ENCODE peak calls at places on chromosomes 4 and X, in nine cellular contexts. One of them, this sample, is unnamed.

GRCh38 chrX:153226344-153227190 is 47.5 kb downstream of the MAGEA1 start:
- DNase-seq in GM12891: no peak
- DNase-seq in effector CD4-positive, alpha-beta T cell: no peak
- DNase-seq in stimulated activated CD4-positive, alpha-beta T cell treated with anti-CD3 and anti-CD28 coated beads, Interleukin-15, amount 100 ng/mL, for 24 hours: peak
- DNase-seq in SK-N-DZ: no peak
- DNase-seq in endothelial cell of umbilical vein: no peak
- DNase-seq in NCI-H774: peak
- DNase-seq in GM03348: peak
- DNase-seq in A172: peak
- DNase-seq in this sample: no peak

GRCh38 chr4:73832651-73833237 is 3.7 kb upstream of the CXCL6 start:
- DNase-seq in A172: peak
- DNase-seq in endothelial cell of umbilical vein: no peak
- DNase-seq in GM03348: peak
- DNase-seq in GM12891: no peak
- DNase-seq in SK-N-DZ: no peak
- DNase-seq in effector CD4-positive, alpha-beta T cell: no peak
- DNase-seq in stimulated activated CD4-positive, alpha-beta T cell treated with anti-CD3 and anti-CD28 coated beads, Interleukin-15, amount 100 ng/mL, for 24 hours: no peak
- DNase-seq in NCI-H774: no peak
- DNase-seq in this sample: no peak

GRCh38 chr4:173076903-173077629 is 91.5 kb upstream of the GALNT7 start:
- DNase-seq in GM12891: no peak
- DNase-seq in A172: peak
- DNase-seq in endothelial cell of umbilical vein: no peak
- DNase-seq in NCI-H774: no peak
- DNase-seq in SK-N-DZ: no peak
- DNase-seq in effector CD4-positive, alpha-beta T cell: no peak
- DNase-seq in stimulated activated CD4-positive, alpha-beta T cell treated with anti-CD3 and anti-CD28 coated beads, Interleukin-15, amount 100 ng/mL, for 24 hours: no peak
- DNase-seq in GM03348: no peak
- DNase-seq in this sample: no peak

GRCh38 chr4:128571747-128572146 is 237.8 kb upstream of the JADE1 start:
- DNase-seq in effector CD4-positive, alpha-beta T cell: no peak
- DNase-seq in GM03348: peak
- DNase-seq in NCI-H774: no peak
- DNase-seq in A172: peak
- DNase-seq in stimulated activated CD4-positive, alpha-beta T cell treated with anti-CD3 and anti-CD28 coated beads, Interleukin-15, amount 100 ng/mL, for 24 hours: no peak
- DNase-seq in endothelial cell of umbilical vein: peak
- DNase-seq in SK-N-DZ: no peak
- DNase-seq in GM12891: no peak
- DNase-seq in this sample: no peak

GRCh38 chr4:27084685-27085356 is 224.2 kb downstream of the STIM2 start:
- DNase-seq in effector CD4-positive, alpha-beta T cell: no peak
- DNase-seq in SK-N-DZ: peak
- DNase-seq in stimulated activated CD4-positive, alpha-beta T cell treated with anti-CD3 and anti-CD28 coated beads, Interleukin-15, amount 100 ng/mL, for 24 hours: peak
- DNase-seq in GM12891: no peak
- DNase-seq in A172: no peak
- DNase-seq in NCI-H774: peak
- DNase-seq in endothelial cell of umbilical vein: peak
- DNase-seq in GM03348: peak
- DNase-seq in this sample: no peak

GRCh38 chr4:61493470-61493869 is 293.3 kb downstream of the ADGRL3 start:
- DNase-seq in effector CD4-positive, alpha-beta T cell: no peak
- DNase-seq in A172: no peak
- DNase-seq in stimulated activated CD4-positive, alpha-beta T cell treated with anti-CD3 and anti-CD28 coated beads, Interleukin-15, amount 100 ng/mL, for 24 hours: no peak
- DNase-seq in GM03348: no peak
- DNase-seq in NCI-H774: no peak
- DNase-seq in GM12891: no peak
- DNase-seq in endothelial cell of umbilical vein: no peak
- DNase-seq in SK-N-DZ: no peak
- DNase-seq in this sample: no peak

GRCh38 chrX:121000589-121000988 is 15.0 kb upstream of the CT47A1 start:
- DNase-seq in SK-N-DZ: no peak
- DNase-seq in NCI-H774: no peak
- DNase-seq in GM12891: no peak
- DNase-seq in endothelial cell of umbilical vein: peak
- DNase-seq in GM03348: no peak
- DNase-seq in stimulated activated CD4-positive, alpha-beta T cell treated with anti-CD3 and anti-CD28 coated beads, Interleukin-15, amount 100 ng/mL, for 24 hours: no peak
- DNase-seq in effector CD4-positive, alpha-beta T cell: no peak
- DNase-seq in A172: peak
- DNase-seq in this sample: no peak

GRCh38 chrX:68343551-68343950 is 89.7 kb downstream of the OPHN1 start:
- DNase-seq in SK-N-DZ: no peak
- DNase-seq in stimulated activated CD4-positive, alpha-beta T cell treated with anti-CD3 and anti-CD28 coated beads, Interleukin-15, amount 100 ng/mL, for 24 hours: no peak
- DNase-seq in A172: no peak
- DNase-seq in NCI-H774: no peak
- DNase-seq in effector CD4-positive, alpha-beta T cell: no peak
- DNase-seq in GM12891: no peak
- DNase-seq in GM03348: no peak
- DNase-seq in endothelial cell of umbilical vein: no peak
- DNase-seq in this sample: no peak

GRCh38 chr4:177671845-177672244 is 229.6 kb upstream of the AGA start:
- DNase-seq in SK-N-DZ: no peak
- DNase-seq in A172: no peak
- DNase-seq in stimulated activated CD4-positive, alpha-beta T cell treated with anti-CD3 and anti-CD28 coated beads, Interleukin-15, amount 100 ng/mL, for 24 hours: no peak
- DNase-seq in effector CD4-positive, alpha-beta T cell: no peak
- DNase-seq in GM03348: no peak
- DNase-seq in endothelial cell of umbilical vein: no peak
- DNase-seq in GM12891: no peak
- DNase-seq in NCI-H774: no peak
- DNase-seq in this sample: no peak

GRCh38 chr4:110183643-110184042 is 14.8 kb downstream of the ELOVL6 start:
- DNase-seq in SK-N-DZ: no peak
- DNase-seq in GM03348: no peak
- DNase-seq in GM12891: no peak
- DNase-seq in A172: no peak
- DNase-seq in effector CD4-positive, alpha-beta T cell: no peak
- DNase-seq in stimulated activated CD4-positive, alpha-beta T cell treated with anti-CD3 and anti-CD28 coated beads, Interleukin-15, amount 100 ng/mL, for 24 hours: no peak
- DNase-seq in NCI-H774: no peak
- DNase-seq in endothelial cell of umbilical vein: no peak
- DNase-seq in this sample: no peak

GRCh38 chr4:7328913-7329638 is 105.7 kb downstream of the PSAPL1 start:
- DNase-seq in stimulated activated CD4-positive, alpha-beta T cell treated with anti-CD3 and anti-CD28 coated beads, Interleukin-15, amount 100 ng/mL, for 24 hours: no peak
- DNase-seq in GM03348: peak
- DNase-seq in effector CD4-positive, alpha-beta T cell: no peak
- DNase-seq in endothelial cell of umbilical vein: peak
- DNase-seq in SK-N-DZ: no peak
- DNase-seq in NCI-H774: no peak
- DNase-seq in A172: peak
- DNase-seq in GM12891: no peak
- DNase-seq in this sample: no peak

This sample was measured in CD8-positive, alpha-beta memory T cell.